ENCODE peak calls at places on chromosomes 6 and 20, in seven cellular contexts. X, N, G, S, C, B and Q are unnamed samples.

GRCh38 chr6:2783188-2783957 is 18.2 kb downstream of the WRNIP1 start:
- DNase-seq in X (no peak), B (no peak), C (peak), S (no peak), N (no peak), G (no peak), Q (no peak)

GRCh38 chr20:32168184-32168910 is 39.2 kb downstream of the PLAGL2 start:
- DNase-seq in B (no peak), N (no peak), S (no peak), G (no peak), X (no peak), C (peak), Q (peak)

GRCh38 chr20:8930691-8931090 is 138.2 kb upstream of the PLCB4 start:
- DNase-seq in N (no peak), X (no peak), C (no peak), G (peak), S (no peak), B (no peak), Q (no peak)

GRCh38 chr6:89536230-89536629 is 102.3 kb downstream of the LYRM2 start:
- DNase-seq in N (no peak), C (no peak), G (no peak), B (no peak), X (no peak), S (no peak), Q (no peak)

GRCh38 chr6:26205625-26206574 is 118.7 kb downstream of the HFE start:
- DNase-seq in S (no peak), C (peak), B (no peak), N (peak), X (no peak), G (no peak), Q (no peak)

GRCh38 chr20:4811661-4812181 is 90.0 kb downstream of the PRND start:
- DNase-seq in X (no peak), B (peak), G (no peak), C (no peak), S (no peak), N (no peak), Q (no peak)

GRCh38 chr6:76774750-76775396 is 688.4 kb downstream of the HTR1B start:
- DNase-seq in X (no peak), B (peak), S (no peak), C (peak), N (no peak), G (no peak), Q (no peak)

GRCh38 chr20:58065508-58066361 is 162.7 kb downstream of the ANKRD60 start:
- DNase-seq in G (peak), X (no peak), C (no peak), N (no peak), S (no peak), B (no peak), Q (no peak)

GRCh38 chr6:25829375-25829774 is 2.5 kb downstream of the SLC17A1 start:
- DNase-seq in B (no peak), G (no peak), C (no peak), N (peak), S (no peak), X (no peak), Q (no peak)

GRCh38 chr20:41340327-41341055 is at the start of gene LPIN3:
- DNase-seq in X (peak), B (peak), G (peak), S (peak), C (peak), N (peak), Q (no peak)

GRCh38 chr6:166559662-166560061 is 26.8 kb downstream of the RAMACL start:
- DNase-seq in G (no peak), N (no peak), C (no peak), B (no peak), S (no peak), X (no peak), Q (no peak)

GRCh38 chr20:60228255-60228654 is 270.0 kb downstream of the CDH26 start:
- DNase-seq in G (no peak), C (no peak), S (no peak), N (no peak), B (no peak), X (no peak), Q (no peak)

GRCh38 chr6:67345946-67346345 is 1289.1 kb upstream of the ADGRB3 start:
- DNase-seq in X (no peak), C (peak), S (no peak), N (no peak), B (no peak), G (no peak), Q (no peak)

GRCh38 chr6:143125455-143125854 is 64.8 kb downstream of the AIG1 start:
- DNase-seq in B (no peak), N (peak), S (no peak), G (no peak), C (peak), X (peak), Q (no peak)

GRCh38 chr20:1887756-1888155 is 7.5 kb upstream of the SIRPA start:
- DNase-seq in S (no peak), N (no peak), X (no peak), C (no peak), G (no peak), B (no peak), Q (no peak)

GRCh38 chr20:45041464-45042337 is 59.2 kb downstream of the KCNS1 start:
- DNase-seq in B (no peak), N (no peak), S (peak), G (no peak), X (no peak), C (peak), Q (no peak)

GRCh38 chr6:140708386-140708785 is 1333.9 kb upstream of the CITED2 start:
- DNase-seq in X (no peak), G (no peak), S (no peak), N (no peak), C (no peak), B (no peak), Q (no peak)

GRCh38 chr20:50981714-50982048 is 23.1 kb downstream of the MOCS3 start:
- DNase-seq in S (no peak), X (no peak), B (no peak), N (no peak), G (no peak), C (no peak), Q (no peak)